ENCODE peak calls at places on chromosome 15, in five cellular contexts. One of them, this sample, is unnamed.

GRCh38 chr15:48096355-48096786 is 24.4 kb upstream of the SLC24A5 start:
- DNase-seq in GM12878: no peak
- DNase-seq in K562: no peak
- DNase-seq in HepG2: no peak
- DNase-seq in SK-N-SH: no peak
- DNase-seq in this sample: no peak

GRCh38 chr15:63503739-63504246 is 600 bp upstream of the USP3 start:
- DNase-seq in GM12878: no peak
- DNase-seq in SK-N-SH: peak
- DNase-seq in HepG2: peak
- DNase-seq in K562: peak
- DNase-seq in this sample: peak

GRCh38 chr15:96347181-96348111 is 16.9 kb downstream of the NR2F2 start:
- DNase-seq in HepG2: no peak
- DNase-seq in K562: peak
- DNase-seq in SK-N-SH: no peak
- DNase-seq in GM12878: no peak
- DNase-seq in this sample: no peak

GRCh38 chr15:63517614-63518013 is 13.2 kb downstream of the USP3 start:
- DNase-seq in SK-N-SH: no peak
- DNase-seq in HepG2: no peak
- DNase-seq in GM12878: no peak
- DNase-seq in K562: no peak
- DNase-seq in this sample: no peak

GRCh38 chr15:73517566-73517965 is 74.6 kb downstream of the REC114 start:
- DNase-seq in GM12878: no peak
- DNase-seq in K562: no peak
- DNase-seq in SK-N-SH: no peak
- DNase-seq in HepG2: no peak
- DNase-seq in this sample: no peak

GRCh38 chr15:33200444-33200843 is 5.9 kb upstream of the FMN1 start:
- DNase-seq in HepG2: peak
- DNase-seq in GM12878: no peak
- DNase-seq in K562: no peak
- DNase-seq in SK-N-SH: no peak
- DNase-seq in this sample: no peak

GRCh38 chr15:97915261-97915660 is 45.2 kb upstream of the ARRDC4 start:
- DNase-seq in K562: no peak
- DNase-seq in GM12878: no peak
- DNase-seq in SK-N-SH: no peak
- DNase-seq in HepG2: no peak
- DNase-seq in this sample: no peak

GRCh38 chr15:55823191-55823670 is 80.3 kb upstream of the PRTG start:
- DNase-seq in K562: no peak
- DNase-seq in HepG2: no peak
- DNase-seq in GM12878: no peak
- DNase-seq in SK-N-SH: no peak
- DNase-seq in this sample: no peak

GRCh38 chr15:45180201-45180600 is 7.6 kb downstream of the SHF start:
- DNase-seq in SK-N-SH: peak
- DNase-seq in GM12878: no peak
- DNase-seq in K562: no peak
- DNase-seq in HepG2: no peak
- DNase-seq in this sample: no peak

GRCh38 chr15:52680041-52680391 is 828 bp upstream of the ATOSA start:
- DNase-seq in HepG2: no peak
- DNase-seq in SK-N-SH: peak
- DNase-seq in GM12878: no peak
- DNase-seq in K562: no peak
- DNase-seq in this sample: peak

GRCh38 chr15:65337436-65338070 is 33.1 kb downstream of the RNU5B-1 start:
- DNase-seq in SK-N-SH: peak
- DNase-seq in HepG2: no peak
- DNase-seq in GM12878: no peak
- DNase-seq in K562: no peak
- DNase-seq in this sample: no peak

GRCh38 chr15:84992157-84992940 is 10.7 kb downstream of the PDE8A start:
- DNase-seq in K562: peak
- DNase-seq in GM12878: no peak
- DNase-seq in SK-N-SH: no peak
- DNase-seq in HepG2: peak
- DNase-seq in this sample: peak

GRCh38 chr15:61146643-61147230 is 82.4 kb downstream of the RORA start:
- DNase-seq in SK-N-SH: no peak
- DNase-seq in HepG2: no peak
- DNase-seq in GM12878: no peak
- DNase-seq in K562: no peak
- DNase-seq in this sample: no peak

GRCh38 chr15:38076806-38077205 is 142.4 kb downstream of the TMCO5A start:
- DNase-seq in GM12878: no peak
- DNase-seq in K562: no peak
- DNase-seq in HepG2: no peak
- DNase-seq in SK-N-SH: no peak
- DNase-seq in this sample: no peak

GRCh38 chr15:29105151-29105785 is 164.4 kb downstream of the NSMCE3 start:
- DNase-seq in K562: no peak
- DNase-seq in SK-N-SH: no peak
- DNase-seq in HepG2: no peak
- DNase-seq in GM12878: no peak
- DNase-seq in this sample: no peak

GRCh38 chr15:62658498-62658897 is 384.0 kb upstream of the TPM1 start:
- DNase-seq in K562: no peak
- DNase-seq in SK-N-SH: no peak
- DNase-seq in GM12878: no peak
- DNase-seq in HepG2: no peak
- DNase-seq in this sample: no peak

GRCh38 chr15:67096536-67097294 is 31.3 kb downstream of the SMAD3 start:
- DNase-seq in HepG2: no peak
- DNase-seq in SK-N-SH: no peak
- DNase-seq in K562: no peak
- DNase-seq in GM12878: no peak
- DNase-seq in this sample: no peak

GRCh38 chr15:98906712-98907083 is 100.9 kb downstream of the PGPEP1L start:
- DNase-seq in SK-N-SH: no peak
- DNase-seq in K562: no peak
- DNase-seq in HepG2: no peak
- DNase-seq in GM12878: no peak
- DNase-seq in this sample: peak

GRCh38 chr15:71647479-71647792 is 162.9 kb upstream of the NR2E3 start:
- DNase-seq in GM12878: no peak
- DNase-seq in HepG2: no peak
- DNase-seq in SK-N-SH: no peak
- DNase-seq in K562: no peak
- DNase-seq in this sample: no peak

GRCh38 chr15:49669288-49669687 is 48.4 kb downstream of the DTWD1 start:
- DNase-seq in HepG2: no peak
- DNase-seq in GM12878: no peak
- DNase-seq in K562: no peak
- DNase-seq in SK-N-SH: no peak
- DNase-seq in this sample: no peak

GRCh38 chr15:91031796-91032195 is 9.4 kb upstream of the VPS33B start:
- DNase-seq in SK-N-SH: no peak
- DNase-seq in K562: no peak
- DNase-seq in GM12878: no peak
- DNase-seq in HepG2: no peak
- DNase-seq in this sample: no peak

GRCh38 chr15:23532019-23532418 is 33.5 kb upstream of the MKRN3 start:
- DNase-seq in HepG2: no peak
- DNase-seq in SK-N-SH: no peak
- DNase-seq in K562: no peak
- DNase-seq in GM12878: no peak
- DNase-seq in this sample: no peak

GRCh38 chr15:81531141-81531592 is 157.2 kb upstream of the TMC3 start:
- DNase-seq in GM12878: no peak
- DNase-seq in K562: no peak
- DNase-seq in SK-N-SH: no peak
- DNase-seq in HepG2: no peak
- DNase-seq in this sample: no peak

GRCh38 chr15:78178056-78178455 is 28.9 kb downstream of the IDH3A start:
- DNase-seq in HepG2: no peak
- DNase-seq in SK-N-SH: no peak
- DNase-seq in K562: no peak
- DNase-seq in GM12878: no peak
- DNase-seq in this sample: no peak

GRCh38 chr15:67109141-67110034 is 44.0 kb downstream of the SMAD3 start:
- DNase-seq in GM12878: no peak
- DNase-seq in HepG2: peak
- DNase-seq in K562: no peak
- DNase-seq in SK-N-SH: no peak
- DNase-seq in this sample: peak

DNA sequence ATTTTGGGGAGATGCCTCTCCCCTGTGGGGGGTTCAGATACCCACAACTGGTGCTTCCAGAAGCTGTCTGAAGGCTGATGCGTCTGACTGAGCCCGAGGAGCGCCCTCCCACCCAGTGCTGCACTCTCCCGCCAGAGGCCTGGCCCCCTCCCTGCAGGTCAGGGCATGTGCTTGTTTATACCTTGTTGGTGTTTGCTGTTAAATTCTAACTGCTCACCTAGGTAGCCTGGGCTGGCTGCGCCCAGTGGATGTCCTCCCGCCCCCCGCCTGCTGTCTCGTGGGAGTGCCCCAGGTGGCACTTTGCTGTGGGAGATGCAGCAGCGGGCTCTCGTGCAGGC is 12.9 kb downstream of the KLF13 start:
- DNase-seq in SK-N-SH: no peak
- DNase-seq in K562: no peak
- DNase-seq in GM12878: no peak
- DNase-seq in HepG2: no peak
- DNase-seq in this sample: no peak
- TF ChIP-seq SMC3 in SK-N-SH: no peak
- TF ChIP-seq SMC3 in K562: no peak
- TF ChIP-seq SMC3 in GM12878: no peak
- TF ChIP-seq SMC3 in HepG2: no peak
- TF ChIP-seq SMC3 in this sample: no peak

GRCh38 chr15:92810418-92811138 is 89.5 kb upstream of the CHD2 start:
- DNase-seq in GM12878: no peak
- DNase-seq in HepG2: no peak
- DNase-seq in K562: peak
- DNase-seq in SK-N-SH: no peak
- DNase-seq in this sample: no peak
- TF ChIP-seq RFX5 in GM12878: no peak
- TF ChIP-seq RFX5 in HepG2: no peak
- TF ChIP-seq RFX5 in K562: no peak
- TF ChIP-seq RFX5 in SK-N-SH: peak
- TF ChIP-seq RFX5 in this sample: no peak

DNA sequence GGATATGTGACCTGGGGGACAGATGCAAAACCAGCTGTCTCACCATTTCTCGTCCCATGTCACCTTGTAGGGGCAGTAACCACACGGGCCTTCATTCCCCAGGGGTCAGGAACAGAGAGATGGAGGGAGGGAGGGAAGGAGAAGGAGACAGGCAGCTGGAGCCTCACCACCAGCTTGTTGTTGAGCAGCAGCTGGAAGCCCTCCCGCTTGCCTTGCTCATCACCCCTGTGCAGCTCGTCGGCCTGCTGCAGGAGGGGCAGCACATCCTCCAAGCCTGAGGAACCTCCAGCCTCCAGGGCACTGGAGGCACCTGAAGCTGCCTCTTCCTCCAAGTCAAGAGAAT is 10.3 kb downstream of the RMDN3 start:
- DNase-seq in HepG2: no peak
- DNase-seq in GM12878: no peak
- DNase-seq in SK-N-SH: no peak
- DNase-seq in K562: no peak
- DNase-seq in this sample: no peak
- TF ChIP-seq REST in HepG2: no peak
- TF ChIP-seq REST in GM12878: no peak
- TF ChIP-seq REST in SK-N-SH: no peak
- TF ChIP-seq REST in K562: no peak
- TF ChIP-seq REST in this sample: no peak

GRCh38 chr15:87570186-87570585 is 686.4 kb downstream of the NTRK3 start:
- DNase-seq in HepG2: no peak
- DNase-seq in K562: no peak
- DNase-seq in SK-N-SH: no peak
- DNase-seq in GM12878: no peak
- DNase-seq in this sample: no peak
- TF ChIP-seq SMC3 in HepG2: no peak
- TF ChIP-seq SMC3 in K562: no peak
- TF ChIP-seq SMC3 in SK-N-SH: no peak
- TF ChIP-seq SMC3 in GM12878: no peak
- TF ChIP-seq SMC3 in this sample: no peak

GRCh38 chr15:35376701-35377100 is 169.3 kb downstream of the DPH6 start:
- DNase-seq in SK-N-SH: no peak
- DNase-seq in GM12878: no peak
- DNase-seq in K562: no peak
- DNase-seq in HepG2: no peak
- DNase-seq in this sample: no peak

GRCh38 chr15:35379972-35380371 is 166.0 kb downstream of the DPH6 start:
- DNase-seq in SK-N-SH: no peak
- DNase-seq in HepG2: no peak
- DNase-seq in GM12878: no peak
- DNase-seq in K562: no peak
- DNase-seq in this sample: no peak

DNA sequence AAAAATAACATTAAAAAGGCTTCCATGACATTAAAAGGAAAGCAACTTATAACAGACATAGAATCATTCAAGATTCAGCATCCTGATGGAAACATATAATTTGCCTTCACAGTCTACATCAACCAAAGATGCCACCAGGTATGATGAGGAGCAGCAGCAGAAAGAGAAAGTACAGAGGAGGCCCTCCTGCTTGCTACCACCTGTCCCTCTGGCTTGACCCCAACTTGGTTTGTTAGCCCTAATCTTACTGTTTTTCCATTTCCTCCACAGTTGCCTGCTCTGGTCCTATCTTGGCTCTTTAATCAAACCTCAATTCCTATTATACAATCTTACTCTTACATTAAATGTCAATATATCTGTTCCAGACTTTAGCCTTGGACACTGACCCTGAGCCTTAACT is 171.3 kb downstream of the DPH6 start:
- DNase-seq in K562: no peak
- DNase-seq in SK-N-SH: no peak
- DNase-seq in GM12878: no peak
- DNase-seq in HepG2: no peak
- DNase-seq in this sample: no peak
- TF ChIP-seq RFX5 in K562: no peak
- TF ChIP-seq RFX5 in SK-N-SH: no peak
- TF ChIP-seq RFX5 in GM12878: no peak
- TF ChIP-seq RFX5 in HepG2: no peak
- TF ChIP-seq RFX5 in this sample: no peak

DNA sequence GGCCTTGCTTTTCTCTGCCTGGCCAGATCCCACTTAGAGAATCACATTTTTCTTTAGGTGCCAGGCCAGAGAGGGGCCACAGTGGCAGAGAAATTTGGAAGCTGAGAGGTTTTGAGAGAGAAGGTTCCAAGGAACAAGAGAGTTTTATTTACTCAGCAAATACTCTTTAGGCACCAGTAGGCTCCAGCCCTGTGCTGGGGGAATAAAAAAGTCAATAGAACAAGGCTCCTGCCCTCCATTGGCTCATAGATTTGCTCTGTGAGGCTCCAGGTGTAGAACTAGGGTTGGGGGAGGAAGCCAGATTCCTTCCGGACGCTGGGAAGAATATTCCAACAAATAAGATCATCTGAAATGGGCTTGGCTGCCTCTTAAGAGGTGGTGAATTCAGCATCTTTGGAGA is 59.9 kb downstream of the ST8SIA2 start:
- DNase-seq in SK-N-SH: no peak
- DNase-seq in K562: no peak
- DNase-seq in GM12878: no peak
- DNase-seq in HepG2: no peak
- DNase-seq in this sample: no peak
- TF ChIP-seq REST in SK-N-SH: no peak
- TF ChIP-seq REST in K562: no peak
- TF ChIP-seq REST in GM12878: no peak
- TF ChIP-seq REST in HepG2: no peak
- TF ChIP-seq REST in this sample: no peak

GRCh38 chr15:89937365-89938355 is 24.9 kb upstream of the ARPIN start:
- DNase-seq in SK-N-SH: no peak
- DNase-seq in GM12878: no peak
- DNase-seq in K562: no peak
- DNase-seq in HepG2: no peak
- DNase-seq in this sample: no peak
- TF ChIP-seq SMC3 in SK-N-SH: no peak
- TF ChIP-seq SMC3 in GM12878: no peak
- TF ChIP-seq SMC3 in K562: no peak
- TF ChIP-seq SMC3 in HepG2: no peak
- TF ChIP-seq SMC3 in this sample: no peak

This sample was measured in A549.